ENCODE peak calls at places on chromosomes 16 and 17, in five cellular contexts. G is astrocyte, J is Calu3, S is kidney, Y is mammary epithelial cell. H is an unnamed sample.

GRCh38 chr16:88279998-88280397 is 102.8 kb upstream of the ZNF469 start:
- DNase-seq in J (no peak), S (peak), G (no peak), Y (no peak), H (no peak)

GRCh38 chr17:30858556-30859250 is 26.9 kb downstream of the ATAD5 start:
- DNase-seq in Y (no peak), J (no peak), G (peak), S (no peak), H (peak)

GRCh38 chr17:72470338-72471133 is 349.7 kb downstream of the SOX9 start:
- DNase-seq in J (no peak), G (no peak), Y (peak), S (no peak), H (no peak)

GRCh38 chr17:76152580-76152979 is 11.5 kb upstream of the FOXJ1 start:
- DNase-seq in S (no peak), J (no peak), Y (no peak), G (no peak), H (no peak)

GRCh38 chr17:30336369-30337171 is 2.7 kb upstream of the TMIGD1 start:
- DNase-seq in J (peak), G (peak), Y (peak), S (no peak), H (peak)

GRCh38 chr16:67395458-67396158 is 2.3 kb upstream of the TPPP3 start:
- DNase-seq in Y (peak), J (peak), G (no peak), S (peak), H (peak)

GRCh38 chr17:65931246-65932149 is 260.4 kb downstream of the CEP112 start:
- DNase-seq in S (no peak), J (no peak), Y (no peak), G (no peak), H (no peak)

GRCh38 chr16:87713469-87714229 is 52.1 kb downstream of the KLHDC4 start:
- DNase-seq in J (no peak), Y (no peak), S (no peak), G (no peak), H (no peak)

GRCh38 chr16:82083710-82084353 is 48.8 kb downstream of the HSD17B2 start:
- DNase-seq in G (no peak), J (no peak), S (no peak), Y (no peak), H (no peak)

DNA sequence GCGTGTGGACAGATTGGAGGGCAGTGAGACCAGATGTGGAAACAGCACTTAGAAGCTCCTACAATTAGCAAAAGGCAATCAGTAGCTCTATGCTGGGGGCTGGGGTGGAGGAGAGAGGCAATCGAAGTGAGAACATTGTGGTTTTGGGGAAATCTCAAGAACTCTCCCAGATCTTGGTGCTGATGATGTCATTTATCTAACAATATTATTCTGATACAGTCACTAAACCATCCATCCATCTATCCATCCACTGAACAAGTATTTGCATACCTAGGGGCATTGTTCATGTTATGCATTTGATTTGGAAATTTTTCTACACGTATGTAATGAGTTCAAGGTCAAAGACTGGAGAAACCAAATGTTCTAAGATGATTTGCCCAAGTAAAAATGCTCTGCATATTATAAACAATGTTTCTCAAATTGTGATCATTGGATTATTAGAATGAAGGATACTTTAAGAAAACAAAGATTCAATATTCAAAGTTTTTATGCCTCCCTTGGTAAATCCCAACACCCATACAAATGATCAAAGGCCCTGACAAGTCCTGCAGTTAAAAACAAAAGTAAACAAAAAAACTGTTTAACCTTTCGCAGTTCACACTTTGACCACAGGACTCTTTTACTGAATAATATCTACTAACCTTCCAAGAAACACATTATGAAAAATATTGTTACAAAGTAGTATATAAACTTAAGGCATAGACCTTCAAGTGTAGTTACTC is 365.7 kb upstream of the ZFHX3 start:
- DNase-seq in S (no peak), J (no peak), Y (no peak), G (no peak), H (no peak)
- TF ChIP-seq CTCF in S (no peak), J (no peak), Y (no peak), G (no peak), H (no peak)

GRCh38 chr16:12896562-12896961 is 4.8 kb upstream of the SHISA9 start:
- DNase-seq in G (peak), J (peak), S (no peak), Y (peak), H (no peak)

GRCh38 chr16:12899529-12900168 is 1.7 kb upstream of the SHISA9 start:
- DNase-seq in Y (peak), J (peak), G (no peak), S (no peak), H (no peak)

GRCh38 chr16:12900599-12901203 is 697 bp upstream of the SHISA9 start:
- DNase-seq in G (no peak), Y (no peak), J (no peak), S (no peak), H (no peak)

GRCh38 chr16:12901204-12901596 is 198 bp upstream of the SHISA9 start:
- DNase-seq in Y (peak), S (no peak), G (no peak), J (no peak), H (peak)

DNA sequence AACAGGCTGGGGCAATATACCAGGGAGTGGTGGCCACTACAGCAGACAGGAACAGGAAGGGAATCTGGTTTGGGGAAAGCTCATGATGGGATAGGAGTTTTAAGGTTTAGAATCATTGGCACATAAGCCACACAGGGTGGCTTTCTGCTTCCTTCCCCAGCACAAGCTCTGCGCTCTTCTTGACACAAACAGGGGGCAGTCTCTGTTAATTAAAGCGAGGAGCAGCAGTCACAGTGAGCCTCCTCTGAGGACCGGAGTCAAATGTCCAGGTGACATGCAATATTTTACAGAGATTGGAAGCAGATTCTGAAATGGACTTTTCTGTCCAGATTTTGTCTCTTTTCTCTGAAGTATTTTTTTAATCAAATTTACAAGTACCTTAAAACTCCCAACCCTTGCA is 2.8 kb upstream of the SHISA9 start:
- DNase-seq in G (no peak), J (no peak), Y (no peak), S (no peak), H (no peak)
- TF ChIP-seq CTCF in G (no peak), J (no peak), Y (no peak), S (no peak), H (no peak)

GRCh38 chr16:15782573-15783365 is 74.1 kb downstream of the MYH11 start:
- DNase-seq in J (no peak), S (peak), Y (no peak), G (no peak), H (no peak)
- TF ChIP-seq CTCF in J (no peak), S (no peak), Y (no peak), G (no peak), H (no peak)

DNA sequence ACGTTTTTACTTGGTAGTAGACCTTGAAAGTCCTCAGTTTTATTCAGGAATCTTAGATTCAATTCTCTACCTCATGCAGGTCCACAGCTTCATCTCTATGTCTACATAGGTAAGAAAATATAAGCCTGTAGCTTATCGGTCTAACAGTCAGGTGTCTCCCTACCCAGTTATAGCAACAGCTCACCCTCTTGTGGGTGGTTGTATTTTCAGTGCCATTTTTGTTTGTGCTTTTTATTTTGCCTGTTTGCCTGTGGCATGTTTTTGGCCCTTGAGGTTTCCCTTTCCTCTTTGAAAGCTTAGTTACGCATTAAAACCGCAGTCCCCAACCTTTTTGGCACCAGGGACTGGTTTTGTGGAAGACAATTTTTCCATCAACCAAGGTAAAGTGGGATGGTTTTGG is 23.6 kb upstream of the WIPI1 start:
- DNase-seq in G (no peak), J (no peak), S (no peak), Y (no peak), H (no peak)
- TF ChIP-seq CTCF in G (no peak), J (no peak), S (no peak), Y (no peak), H (no peak)

GRCh38 chr16:19886061-19886792 is 1.6 kb upstream of the GPRC5B start:
- DNase-seq in J (peak), G (peak), S (peak), Y (peak), H (peak)
- TF ChIP-seq CTCF in J (peak), G (peak), S (peak), Y (peak), H (peak)

GRCh38 chr17:79811036-79811887 is 14.4 kb upstream of the CBX8 start:
- DNase-seq in J (peak), G (no peak), S (no peak), Y (peak), H (peak)

GRCh38 chr17:79810138-79811027 is 13.5 kb upstream of the CBX8 start:
- DNase-seq in Y (peak), S (peak), J (peak), G (peak), H (peak)

GRCh38 chr17:79806863-79807720 is 10.2 kb upstream of the CBX8 start:
- DNase-seq in G (no peak), J (no peak), S (no peak), Y (no peak), H (no peak)

GRCh38 chr17:79809530-79810137 is 12.8 kb upstream of the CBX8 start:
- DNase-seq in J (peak), S (peak), G (no peak), Y (no peak), H (no peak)

GRCh38 chr17:79808763-79809529 is 12.1 kb upstream of the CBX8 start:
- DNase-seq in J (peak), S (no peak), Y (peak), G (no peak), H (no peak)
- TF ChIP-seq CTCF in J (peak), S (peak), Y (peak), G (peak), H (peak)

H was measured in osteoblast.